ENCODE peak calls at places on chromosomes 16 and 17, in five cellular contexts. T, R, C, E and G are unnamed samples.

GRCh38 chr17:59331929-59332889 is 754 bp downstream of the YPEL2 start:
- DNase-seq in T (no peak), R (peak), C (peak), E (no peak), G (no peak)

GRCh38 chr17:8408371-8408770 is 10.7 kb upstream of the RNF222 start:
- DNase-seq in T (no peak), R (no peak), C (no peak), E (no peak), G (peak)

GRCh38 chr16:24102120-24102740 is 153.9 kb upstream of the CACNG3 start:
- DNase-seq in T (no peak), R (no peak), C (no peak), E (no peak), G (no peak)

GRCh38 chr17:50508573-50509460 is 578 bp downstream of the MYCBPAP start:
- DNase-seq in T (no peak), R (no peak), C (peak), E (no peak), G (no peak)

GRCh38 chr16:27703545-27703944 is 153.6 kb downstream of the KATNIP start:
- DNase-seq in T (no peak), R (no peak), C (peak), E (no peak), G (no peak)

GRCh38 chr17:10144456-10144855 is 54.0 kb downstream of the GAS7 start:
- DNase-seq in T (no peak), R (no peak), C (no peak), E (no peak), G (no peak)

GRCh38 chr17:46979023-46979870 is at the start of gene RPRML:
- DNase-seq in T (no peak), R (no peak), C (no peak), E (no peak), G (peak)

GRCh38 chr16:67697407-67697806 is 21.7 kb downstream of the GFOD2 start:
- DNase-seq in T (no peak), R (no peak), C (no peak), E (no peak), G (no peak)